ENCODE peak calls at places on chromosomes 12 and 14, in six cellular contexts. One of them, this sample, is unnamed.

GRCh38 chr12:6551496-6552139 is 4.2 kb downstream of the IFFO1 start:
- DNase-seq in A549: peak
- DNase-seq in stomach: no peak
- DNase-seq in Peyer's patch: no peak
- DNase-seq in testis: no peak
- DNase-seq in fibroblast of pulmonary artery: peak
- DNase-seq in this sample: peak

GRCh38 chr12:12990700-12991468 is 9.2 kb downstream of the HEBP1 start:
- DNase-seq in A549: no peak
- DNase-seq in stomach: no peak
- DNase-seq in testis: no peak
- DNase-seq in fibroblast of pulmonary artery: peak
- DNase-seq in Peyer's patch: no peak
- DNase-seq in this sample: no peak

GRCh38 chr12:18564306-18564705 is 173.5 kb downstream of the PLCZ1 start:
- DNase-seq in stomach: no peak
- DNase-seq in A549: no peak
- DNase-seq in fibroblast of pulmonary artery: no peak
- DNase-seq in testis: no peak
- DNase-seq in Peyer's patch: no peak
- DNase-seq in this sample: no peak

GRCh38 chr12:62760779-62761178 is 174.2 kb downstream of the PPM1H start:
- DNase-seq in fibroblast of pulmonary artery: peak
- DNase-seq in stomach: no peak
- DNase-seq in Peyer's patch: no peak
- DNase-seq in A549: peak
- DNase-seq in testis: no peak
- DNase-seq in this sample: peak

GRCh38 chr12:92859650-92860386 is 69.3 kb downstream of the EEA1 start:
- DNase-seq in A549: no peak
- DNase-seq in Peyer's patch: no peak
- DNase-seq in stomach: no peak
- DNase-seq in fibroblast of pulmonary artery: no peak
- DNase-seq in testis: no peak
- DNase-seq in this sample: no peak

GRCh38 chr12:116492703-116493324 is 66.4 kb upstream of the MAP1LC3B2 start:
- DNase-seq in stomach: no peak
- DNase-seq in testis: no peak
- DNase-seq in Peyer's patch: no peak
- DNase-seq in A549: peak
- DNase-seq in fibroblast of pulmonary artery: peak
- DNase-seq in this sample: peak

GRCh38 chr14:53367631-53368030 is 214.5 kb upstream of the DDHD1 start:
- DNase-seq in A549: no peak
- DNase-seq in testis: no peak
- DNase-seq in Peyer's patch: no peak
- DNase-seq in stomach: no peak
- DNase-seq in fibroblast of pulmonary artery: peak
- DNase-seq in this sample: peak

GRCh38 chr12:118356809-118357326 is 15.8 kb downstream of the TAOK3 start:
- DNase-seq in Peyer's patch: no peak
- DNase-seq in A549: peak
- DNase-seq in stomach: no peak
- DNase-seq in testis: no peak
- DNase-seq in fibroblast of pulmonary artery: peak
- DNase-seq in this sample: peak

GRCh38 chr12:11696084-11696483 is 46.6 kb downstream of the ETV6 start:
- DNase-seq in A549: no peak
- DNase-seq in testis: no peak
- DNase-seq in fibroblast of pulmonary artery: no peak
- DNase-seq in Peyer's patch: no peak
- DNase-seq in stomach: no peak
- DNase-seq in this sample: no peak

GRCh38 chr12:6361834-6362233 is 13.5 kb downstream of the SCNN1A start:
- DNase-seq in A549: peak
- DNase-seq in fibroblast of pulmonary artery: peak
- DNase-seq in Peyer's patch: no peak
- DNase-seq in testis: no peak
- DNase-seq in stomach: peak
- DNase-seq in this sample: peak

GRCh38 chr12:12896261-12896660 is 4.9 kb downstream of the GPRC5A start:
- DNase-seq in A549: peak
- DNase-seq in Peyer's patch: no peak
- DNase-seq in testis: no peak
- DNase-seq in fibroblast of pulmonary artery: peak
- DNase-seq in stomach: no peak
- DNase-seq in this sample: peak

GRCh38 chr12:70154960-70155589 is 88.2 kb upstream of the CNOT2 start:
- DNase-seq in A549: peak
- DNase-seq in Peyer's patch: no peak
- DNase-seq in testis: no peak
- DNase-seq in fibroblast of pulmonary artery: peak
- DNase-seq in stomach: no peak
- DNase-seq in this sample: no peak

GRCh38 chr12:105067511-105068031 is 16.7 kb downstream of the ALDH1L2 start:
- DNase-seq in stomach: no peak
- DNase-seq in testis: no peak
- DNase-seq in fibroblast of pulmonary artery: no peak
- DNase-seq in A549: no peak
- DNase-seq in Peyer's patch: no peak
- DNase-seq in this sample: peak

GRCh38 chr12:87586158-87586557 is 443.0 kb downstream of the C12orf50 start:
- DNase-seq in A549: no peak
- DNase-seq in Peyer's patch: no peak
- DNase-seq in fibroblast of pulmonary artery: no peak
- DNase-seq in stomach: no peak
- DNase-seq in testis: no peak
- DNase-seq in this sample: no peak

GRCh38 chr12:92080390-92081285 is 65.0 kb downstream of the BTG1 start:
- DNase-seq in fibroblast of pulmonary artery: peak
- DNase-seq in Peyer's patch: no peak
- DNase-seq in testis: no peak
- DNase-seq in stomach: no peak
- DNase-seq in A549: peak
- DNase-seq in this sample: peak

GRCh38 chr12:124210991-124211577 is 83.8 kb upstream of the RFLNA start:
- DNase-seq in Peyer's patch: no peak
- DNase-seq in fibroblast of pulmonary artery: no peak
- DNase-seq in testis: no peak
- DNase-seq in stomach: no peak
- DNase-seq in A549: no peak
- DNase-seq in this sample: no peak

GRCh38 chr12:113010701-113011100 is 32.4 kb downstream of the OAS2 start:
- DNase-seq in testis: no peak
- DNase-seq in fibroblast of pulmonary artery: no peak
- DNase-seq in stomach: no peak
- DNase-seq in Peyer's patch: no peak
- DNase-seq in A549: no peak
- DNase-seq in this sample: no peak

GRCh38 chr12:106246891-106247730 is 709 bp downstream of the CKAP4 start:
- DNase-seq in stomach: peak
- DNase-seq in fibroblast of pulmonary artery: peak
- DNase-seq in testis: peak
- DNase-seq in Peyer's patch: peak
- DNase-seq in A549: peak
- DNase-seq in this sample: peak

GRCh38 chr14:37598085-37598972 is 2.9 kb downstream of the TTC6 start:
- DNase-seq in A549: no peak
- DNase-seq in testis: peak
- DNase-seq in stomach: peak
- DNase-seq in Peyer's patch: no peak
- DNase-seq in fibroblast of pulmonary artery: no peak
- DNase-seq in this sample: no peak

GRCh38 chr14:75995372-75996041 is 9.9 kb downstream of the IFT43 start:
- DNase-seq in A549: no peak
- DNase-seq in stomach: no peak
- DNase-seq in fibroblast of pulmonary artery: peak
- DNase-seq in Peyer's patch: no peak
- DNase-seq in testis: peak
- DNase-seq in this sample: peak

GRCh38 chr12:120982659-120983058 is 4.3 kb downstream of the HNF1A start:
- DNase-seq in Peyer's patch: no peak
- DNase-seq in stomach: no peak
- DNase-seq in fibroblast of pulmonary artery: no peak
- DNase-seq in testis: no peak
- DNase-seq in A549: no peak
- DNase-seq in this sample: no peak

GRCh38 chr12:64824500-64825142 is at the start of gene TBC1D30:
- DNase-seq in A549: no peak
- DNase-seq in testis: peak
- DNase-seq in Peyer's patch: no peak
- DNase-seq in stomach: no peak
- DNase-seq in fibroblast of pulmonary artery: peak
- DNase-seq in this sample: peak

GRCh38 chr14:69287096-69287991 is 27.4 kb downstream of the GALNT16 start:
- DNase-seq in Peyer's patch: no peak
- DNase-seq in fibroblast of pulmonary artery: no peak
- DNase-seq in A549: peak
- DNase-seq in testis: no peak
- DNase-seq in stomach: no peak
- DNase-seq in this sample: peak

GRCh38 chr12:20369164-20370000 is 1.0 kb downstream of the PDE3A start:
- DNase-seq in Peyer's patch: no peak
- DNase-seq in stomach: peak
- DNase-seq in fibroblast of pulmonary artery: peak
- DNase-seq in testis: peak
- DNase-seq in A549: peak
- DNase-seq in this sample: peak

GRCh38 chr14:102811971-102812370 is 34.7 kb downstream of the TRAF3 start:
- DNase-seq in testis: no peak
- DNase-seq in fibroblast of pulmonary artery: no peak
- DNase-seq in stomach: no peak
- DNase-seq in Peyer's patch: no peak
- DNase-seq in A549: no peak
- DNase-seq in this sample: no peak

GRCh38 chr12:4112734-4113396 is 160.7 kb upstream of the CCND2 start:
- DNase-seq in Peyer's patch: no peak
- DNase-seq in testis: no peak
- DNase-seq in fibroblast of pulmonary artery: no peak
- DNase-seq in A549: no peak
- DNase-seq in stomach: no peak
- DNase-seq in this sample: no peak

GRCh38 chr12:4115570-4115969 is 158.0 kb upstream of the CCND2 start:
- DNase-seq in testis: no peak
- DNase-seq in Peyer's patch: no peak
- DNase-seq in fibroblast of pulmonary artery: no peak
- DNase-seq in stomach: no peak
- DNase-seq in A549: no peak
- DNase-seq in this sample: no peak

GRCh38 chr12:4117386-4118016 is 156.1 kb upstream of the CCND2 start:
- DNase-seq in A549: no peak
- DNase-seq in Peyer's patch: no peak
- DNase-seq in testis: no peak
- DNase-seq in stomach: no peak
- DNase-seq in fibroblast of pulmonary artery: no peak
- DNase-seq in this sample: no peak

GRCh38 chr12:4116251-4117111 is 157.1 kb upstream of the CCND2 start:
- DNase-seq in stomach: no peak
- DNase-seq in testis: no peak
- DNase-seq in fibroblast of pulmonary artery: peak
- DNase-seq in A549: no peak
- DNase-seq in Peyer's patch: no peak
- DNase-seq in this sample: peak

GRCh38 chr12:4114986-4115385 is 158.6 kb upstream of the CCND2 start:
- DNase-seq in fibroblast of pulmonary artery: no peak
- DNase-seq in Peyer's patch: no peak
- DNase-seq in testis: no peak
- DNase-seq in stomach: no peak
- DNase-seq in A549: no peak
- DNase-seq in this sample: no peak
- H3K4me3 ChIP-seq in fibroblast of pulmonary artery: no peak
- H3K4me3 ChIP-seq in Peyer's patch: no peak
- H3K4me3 ChIP-seq in testis: no peak
- H3K4me3 ChIP-seq in stomach: no peak
- H3K4me3 ChIP-seq in A549: no peak
- H3K4me3 ChIP-seq in this sample: no peak

DNA sequence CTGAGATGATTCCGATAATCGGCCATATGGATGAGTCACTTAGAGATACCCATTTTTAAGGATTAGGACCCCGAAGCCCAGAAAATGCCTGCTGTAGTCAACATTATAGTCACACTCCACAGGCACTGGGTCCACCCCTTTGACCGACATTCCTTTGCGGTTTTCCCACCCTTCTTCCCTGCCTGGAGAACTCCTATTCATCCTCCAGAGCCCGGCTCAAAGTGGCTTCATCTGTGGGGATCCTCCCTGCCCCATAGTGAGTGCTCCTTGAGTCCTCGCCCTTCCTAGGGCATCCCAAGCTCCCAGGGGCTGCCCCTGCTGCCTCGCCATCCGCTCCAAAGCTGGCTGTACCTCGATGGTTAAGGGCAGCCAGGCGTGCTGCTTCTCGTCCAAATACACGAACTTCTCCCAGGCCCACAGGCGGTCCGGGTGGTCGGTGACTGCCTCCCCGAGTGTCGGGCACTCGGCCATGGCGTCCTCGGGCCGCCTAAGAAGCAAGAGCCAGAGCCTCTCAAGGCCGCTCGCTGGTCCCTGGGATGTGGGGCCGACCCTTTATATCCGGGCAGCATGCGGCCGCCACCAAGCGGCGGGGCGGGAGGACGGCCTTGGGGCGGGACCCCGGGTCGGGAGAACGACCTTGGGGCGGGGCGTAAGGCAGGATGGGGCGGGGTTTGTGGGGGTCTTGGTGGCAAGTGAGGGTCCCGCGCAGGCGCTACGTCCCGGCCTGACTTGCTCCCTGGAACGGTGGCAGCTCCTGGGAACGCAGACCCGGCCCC is at the start of gene TCL1A:
- DNase-seq in A549: no peak
- DNase-seq in testis: peak
- DNase-seq in Peyer's patch: peak
- DNase-seq in stomach: no peak
- DNase-seq in fibroblast of pulmonary artery: no peak
- DNase-seq in this sample: no peak
- TF ChIP-seq CTCF in A549: no peak
- TF ChIP-seq CTCF in testis: no peak
- TF ChIP-seq CTCF in Peyer's patch: no peak
- TF ChIP-seq CTCF in stomach: no peak
- TF ChIP-seq CTCF in fibroblast of pulmonary artery: no peak
- TF ChIP-seq CTCF in this sample: no peak

GRCh38 chr12:119796292-119796691 is 80.8 kb downstream of the CIT start:
- DNase-seq in stomach: no peak
- DNase-seq in A549: no peak
- DNase-seq in Peyer's patch: no peak
- DNase-seq in fibroblast of pulmonary artery: no peak
- DNase-seq in testis: no peak
- DNase-seq in this sample: no peak
- H3K4me3 ChIP-seq in stomach: no peak
- H3K4me3 ChIP-seq in A549: no peak
- H3K4me3 ChIP-seq in Peyer's patch: no peak
- H3K4me3 ChIP-seq in fibroblast of pulmonary artery: no peak
- H3K4me3 ChIP-seq in testis: no peak
- H3K4me3 ChIP-seq in this sample: no peak

DNA sequence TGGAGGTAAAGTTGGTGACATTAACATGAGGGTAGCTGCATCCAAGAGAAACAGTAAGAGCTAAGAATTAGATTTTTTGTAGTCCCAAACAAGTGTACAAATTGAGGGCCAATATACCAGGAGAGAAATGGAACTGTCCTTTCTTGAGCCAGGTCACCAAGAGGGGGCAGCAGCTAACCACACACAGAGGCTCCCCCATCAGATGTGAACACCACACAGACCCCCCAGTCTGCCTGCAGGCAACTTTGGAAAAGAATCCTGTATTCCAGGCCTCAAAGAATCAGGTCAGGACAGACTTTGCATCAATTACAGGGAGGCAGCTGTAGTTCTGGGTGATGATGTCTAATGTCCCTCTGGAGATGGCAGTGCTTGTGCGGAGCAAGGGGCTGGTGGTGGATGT is 77.9 kb downstream of the SPTB start:
- DNase-seq in stomach: no peak
- DNase-seq in testis: peak
- DNase-seq in A549: peak
- DNase-seq in Peyer's patch: no peak
- DNase-seq in fibroblast of pulmonary artery: peak
- DNase-seq in this sample: peak
- TF ChIP-seq CTCF in stomach: no peak
- TF ChIP-seq CTCF in testis: no peak
- TF ChIP-seq CTCF in A549: peak
- TF ChIP-seq CTCF in Peyer's patch: no peak
- TF ChIP-seq CTCF in fibroblast of pulmonary artery: peak
- TF ChIP-seq CTCF in this sample: peak

This sample was measured in cardiac fibroblast.